ENCODE peak calls at places on chromosomes 4 and X, in seven cellular contexts. P is fibroblast of mammary gland, R is cardiac fibroblast, D is OCI-LY7, Q is AG10803, B is cardiac muscle cell, O is activated B cell treated with CpG ODN at 0.5 μM for 24 hours. V is an unnamed sample.

GRCh38 chr4:67881226-67881625 is 2.6 kb downstream of the TMPRSS11D start:
- DNase-seq in D (no peak), O (no peak), R (no peak), P (no peak), Q (peak), B (no peak), V (no peak)

GRCh38 chr4:73713650-73714049 is 26.7 kb upstream of the CXCL8 start:
- DNase-seq in B (no peak), Q (no peak), D (no peak), R (no peak), O (no peak), P (no peak), V (no peak)

GRCh38 chrX:78329486-78329885 is 2.1 kb upstream of the CYSLTR1 start:
- DNase-seq in B (no peak), Q (no peak), O (no peak), R (no peak), D (no peak), P (no peak), V (no peak)

GRCh38 chr4:137901114-137901513 is 341.0 kb downstream of the SLC7A11 start:
- DNase-seq in D (no peak), B (no peak), O (no peak), Q (no peak), P (no peak), R (no peak), V (no peak)

GRCh38 chrX:111652719-111653118 is 28.3 kb upstream of the ALG13 start:
- DNase-seq in R (no peak), Q (no peak), B (peak), P (peak), O (no peak), D (no peak), V (no peak)

GRCh38 chr4:69054578-69055200 is 41.6 kb upstream of the UGT2B7 start:
- DNase-seq in Q (peak), R (peak), P (peak), O (no peak), D (no peak), B (no peak), V (no peak)

GRCh38 chr4:80184791-80185756 is 12.2 kb upstream of the PRDM8 start:
- DNase-seq in R (no peak), B (peak), O (no peak), Q (no peak), D (no peak), P (peak), V (peak)

GRCh38 chr4:7531640-7531994 is 96.9 kb upstream of the PSAPL1 start:
- DNase-seq in R (no peak), O (no peak), D (no peak), Q (no peak), P (no peak), B (no peak), V (no peak)

GRCh38 chr4:102500371-102501175 is 586 bp upstream of the NFKB1 start:
- DNase-seq in Q (peak), P (peak), D (peak), O (no peak), R (peak), B (peak), V (no peak)

GRCh38 chrX:112759512-112759911 is 79.8 kb upstream of the LHFPL1 start:
- DNase-seq in P (no peak), D (no peak), R (no peak), B (no peak), O (no peak), Q (no peak), V (no peak)

GRCh38 chr4:94472056-94472826 is 20.5 kb downstream of the PDLIM5 start:
- DNase-seq in Q (peak), P (peak), D (no peak), R (peak), B (no peak), O (no peak), V (no peak)

GRCh38 chr4:18722748-18723191 is 701.2 kb upstream of the LCORL start:
- DNase-seq in D (no peak), R (no peak), P (no peak), Q (no peak), B (no peak), O (no peak), V (no peak)

GRCh38 chrX:129984196-129984962 is 1.9 kb downstream of the BCORL1 start:
- DNase-seq in R (no peak), D (peak), B (no peak), P (no peak), Q (peak), O (peak), V (peak)

GRCh38 chrX:110414679-110415439 is 56.2 kb downstream of the RTL9 start:
- DNase-seq in Q (peak), D (no peak), R (peak), P (peak), O (no peak), B (no peak), V (no peak)

GRCh38 chrX:86148024-86148511 is at the start of gene DACH2:
- DNase-seq in Q (peak), R (peak), O (peak), D (no peak), B (peak), P (peak), V (peak)

GRCh38 chr4:109614466-109614865 is 54.4 kb downstream of the MCUB start:
- DNase-seq in Q (no peak), B (no peak), R (no peak), P (peak), D (no peak), O (no peak), V (no peak)

GRCh38 chr4:26217961-26218676 is 102.7 kb upstream of the RBPJ start:
- DNase-seq in D (no peak), R (no peak), Q (peak), O (no peak), B (no peak), P (peak), V (no peak)

GRCh38 chr4:39591290-39591689 is 47.4 kb downstream of the SMIM14 start:
- DNase-seq in Q (no peak), D (peak), R (peak), P (peak), O (no peak), B (no peak), V (no peak)

GRCh38 chr4:176654565-176655216 is 138.0 kb downstream of the VEGFC start:
- DNase-seq in Q (no peak), P (no peak), D (no peak), O (no peak), R (no peak), B (no peak), V (no peak)

GRCh38 chr4:21366312-21366711 is 582.3 kb downstream of the KCNIP4 start:
- DNase-seq in D (no peak), Q (no peak), O (no peak), B (no peak), R (no peak), P (no peak), V (no peak)

GRCh38 chr4:76570141-76570989 is 135.3 kb downstream of the SHROOM3 start:
- DNase-seq in P (peak), D (no peak), O (no peak), R (no peak), Q (no peak), B (peak), V (no peak)

GRCh38 chr4:102901804-102902203 is 33.0 kb downstream of the CISD2 start:
- DNase-seq in R (no peak), P (no peak), B (no peak), D (no peak), Q (no peak), O (no peak), V (no peak)

GRCh38 chr4:8431553-8431952 is 9.0 kb downstream of the ACOX3 start:
- DNase-seq in P (no peak), O (no peak), B (no peak), D (no peak), Q (no peak), R (no peak), V (no peak)

GRCh38 chr4:69322055-69322454 is 41.8 kb downstream of the UGT2B28 start:
- DNase-seq in B (no peak), D (no peak), P (peak), Q (no peak), R (peak), O (no peak), V (no peak)

GRCh38 chr4:168598191-168598590 is 101.3 kb downstream of the PALLD start:
- DNase-seq in R (peak), D (no peak), P (peak), B (peak), Q (peak), O (no peak), V (no peak)

GRCh38 chr4:122700178-122700725 is 32.3 kb upstream of the BBS12 start:
- DNase-seq in R (peak), Q (no peak), P (peak), O (no peak), B (peak), D (no peak), V (no peak)

GRCh38 chrX:12419591-12419990 is 281.3 kb downstream of the FRMPD4 start:
- DNase-seq in O (no peak), B (no peak), Q (no peak), P (peak), R (no peak), D (no peak), V (no peak)

GRCh38 chrX:44904542-44905115 is 31.6 kb downstream of the KDM6A start:
- DNase-seq in P (no peak), O (no peak), Q (peak), D (no peak), R (no peak), B (no peak), V (no peak)
- TF ChIP-seq CTCF in P (peak), O (no peak), Q (peak), D (peak), R (peak), B (peak), V (no peak)

DNA sequence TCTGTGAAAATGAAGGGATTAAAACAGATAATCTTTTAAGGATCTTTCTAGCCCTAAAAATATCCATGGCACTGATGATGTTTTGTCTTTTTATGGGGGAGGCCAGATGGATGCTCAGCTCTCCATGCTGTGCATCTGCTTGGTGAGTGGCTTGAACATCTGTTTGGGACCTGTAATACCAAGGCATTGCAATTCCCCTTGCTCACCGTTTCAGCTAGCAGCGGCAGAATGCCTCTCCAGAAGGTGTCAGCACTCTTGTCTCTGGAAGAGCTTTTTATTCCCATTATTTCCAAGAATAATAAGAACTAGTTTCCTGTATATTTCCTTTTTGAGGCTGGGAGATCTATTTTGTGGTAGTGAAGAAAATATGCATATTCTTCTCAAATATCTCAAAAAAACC is 151.9 kb upstream of the ANK2 start:
- DNase-seq in R (no peak), Q (no peak), P (no peak), D (no peak), B (peak), O (no peak), V (no peak)
- TF ChIP-seq CTCF in R (no peak), Q (no peak), P (no peak), D (no peak), B (no peak), O (no peak), V (no peak)

GRCh38 chr4:151442002-151442401 is 33.0 kb downstream of the FHIP1A start:
- DNase-seq in R (no peak), Q (no peak), B (no peak), P (no peak), O (no peak), D (no peak), V (no peak)
- TF ChIP-seq CTCF in R (no peak), Q (no peak), B (no peak), P (no peak), O (no peak), D (no peak), V (no peak)

GRCh38 chrX:40877869-40878268 is 142.5 kb upstream of the MED14 start:
- DNase-seq in O (no peak), B (no peak), D (peak), Q (peak), P (peak), R (peak), V (no peak)
- TF ChIP-seq CTCF in O (no peak), B (peak), D (peak), Q (peak), P (peak), R (peak), V (no peak)